ENCODE peak calls at places on chromosome 22, in nine cellular contexts. F is heart left ventricle, C is ovary, P is A549, V is transverse colon, R is suprapubic skin, D is tibial nerve, K is vagina, T is lower leg skin. Z is an unnamed sample.

GRCh38 chr22:21642584-21643448 is 714 bp downstream of the SDF2L1 start:
- DNase-seq in F (no peak), C (no peak), P (peak), V (peak), R (no peak), D (no peak), K (no peak), T (no peak), Z (no peak)

GRCh38 chr22:34390400-34390799 is 470.1 kb upstream of the LARGE1 start:
- DNase-seq in F (no peak), C (no peak), P (no peak), V (no peak), R (no peak), D (no peak), K (no peak), T (no peak), Z (no peak)

GRCh38 chr22:50175921-50176849 is 5.7 kb downstream of the PANX2 start:
- DNase-seq in F (no peak), C (no peak), P (no peak), V (no peak), R (peak), D (no peak), K (no peak), T (no peak), Z (no peak)

GRCh38 chr22:42695294-42695693 is 25.4 kb downstream of the A4GALT start:
- DNase-seq in F (no peak), C (no peak), P (no peak), V (no peak), R (no peak), D (no peak), K (no peak), T (no peak), Z (no peak)

GRCh38 chr22:23152238-23153114 is 7.2 kb downstream of the RAB36 start:
- DNase-seq in F (no peak), C (no peak), P (no peak), V (no peak), R (no peak), D (no peak), K (no peak), T (no peak), Z (no peak)

GRCh38 chr22:40714514-40714966 is 35.3 kb downstream of the MCHR1 start:
- DNase-seq in F (no peak), C (peak), P (peak), V (no peak), R (no peak), D (no peak), K (no peak), T (no peak), Z (no peak)

GRCh38 chr22:24026733-24027132 is 15.6 kb downstream of the CABIN1 start:
- DNase-seq in F (no peak), C (no peak), P (no peak), V (no peak), R (no peak), D (no peak), K (no peak), T (no peak), Z (no peak)

GRCh38 chr22:33477131-33478111 is 419.2 kb upstream of the SYN3 start:
- DNase-seq in F (no peak), C (no peak), P (no peak), V (no peak), R (no peak), D (no peak), K (no peak), T (no peak), Z (no peak)

GRCh38 chr22:45656577-45656976 is 15.1 kb upstream of the ATXN10 start:
- DNase-seq in F (no peak), C (no peak), P (no peak), V (no peak), R (no peak), D (no peak), K (no peak), T (no peak), Z (no peak)

GRCh38 chr22:44645531-44645930 is 56.5 kb upstream of the PRR5 start:
- DNase-seq in F (no peak), C (no peak), P (no peak), V (no peak), R (no peak), D (no peak), K (no peak), T (no peak), Z (no peak)

GRCh38 chr22:24601217-24602104 is 1.5 kb upstream of the GGT1 start:
- DNase-seq in F (peak), C (peak), P (peak), V (peak), R (peak), D (no peak), K (no peak), T (no peak), Z (no peak)

GRCh38 chr22:27370281-27370680 is 431.3 kb downstream of the MN1 start:
- DNase-seq in F (no peak), C (no peak), P (no peak), V (no peak), R (no peak), D (no peak), K (no peak), T (no peak), Z (no peak)

GRCh38 chr22:42676059-42676607 is 26.9 kb upstream of the CYB5R3 start:
- DNase-seq in F (no peak), C (no peak), P (no peak), V (no peak), R (no peak), D (no peak), K (no peak), T (no peak), Z (no peak)

GRCh38 chr22:34696557-34696956 is 369.4 kb upstream of the ISX start:
- DNase-seq in F (no peak), C (no peak), P (no peak), V (no peak), R (no peak), D (no peak), K (no peak), T (no peak), Z (no peak)

GRCh38 chr22:45263790-45264269 is 20.9 kb upstream of the UPK3A start:
- DNase-seq in F (peak), C (peak), P (peak), V (peak), R (no peak), D (peak), K (no peak), T (peak), Z (no peak)

GRCh38 chr22:17872491-17872890 is 98.2 kb upstream of the BID start:
- DNase-seq in F (no peak), C (no peak), P (no peak), V (no peak), R (no peak), D (no peak), K (no peak), T (no peak), Z (no peak)

DNA sequence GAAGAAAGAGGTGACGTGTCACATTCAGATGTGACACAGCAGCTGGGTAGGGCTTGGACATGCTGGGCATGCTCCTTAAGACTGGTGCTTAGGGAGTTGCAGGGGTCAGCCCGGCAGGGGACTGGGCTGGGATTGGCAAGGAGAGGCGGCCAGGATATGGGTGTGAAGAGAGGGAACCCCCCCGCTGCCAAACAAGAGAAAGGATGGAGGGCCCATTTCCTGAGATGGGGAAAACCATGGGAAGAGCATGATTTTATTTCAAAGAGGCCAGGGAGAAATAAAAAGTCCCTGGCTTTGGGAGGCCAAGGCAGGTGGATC is 5.3 kb downstream of the ATF4 start:
- DNase-seq in F (no peak), C (no peak), P (no peak), V (no peak), R (no peak), D (no peak), K (no peak), T (no peak), Z (no peak)
- TF ChIP-seq POLR2A in F (no peak), C (no peak), P (no peak), V (no peak), R (no peak), D (no peak), K (no peak), T (no peak), Z (no peak)

GRCh38 chr22:39316440-39317083 is 2.9 kb downstream of the RPL3 start:
- DNase-seq in F (peak), C (peak), P (peak), V (peak), R (peak), D (peak), K (no peak), T (peak), Z (peak)

GRCh38 chr22:39317084-39317755 is 2.2 kb downstream of the RPL3 start:
- DNase-seq in F (no peak), C (no peak), P (no peak), V (peak), R (no peak), D (no peak), K (no peak), T (no peak), Z (no peak)

GRCh38 chr22:39314251-39314971 is 5.0 kb downstream of the RPL3 start:
- DNase-seq in F (no peak), C (no peak), P (no peak), V (no peak), R (no peak), D (no peak), K (no peak), T (no peak), Z (no peak)

GRCh38 chr22:39313258-39314001 is 6.0 kb downstream of the RPL3 start:
- DNase-seq in F (no peak), C (no peak), P (no peak), V (no peak), R (no peak), D (no peak), K (no peak), T (no peak), Z (no peak)

DNA sequence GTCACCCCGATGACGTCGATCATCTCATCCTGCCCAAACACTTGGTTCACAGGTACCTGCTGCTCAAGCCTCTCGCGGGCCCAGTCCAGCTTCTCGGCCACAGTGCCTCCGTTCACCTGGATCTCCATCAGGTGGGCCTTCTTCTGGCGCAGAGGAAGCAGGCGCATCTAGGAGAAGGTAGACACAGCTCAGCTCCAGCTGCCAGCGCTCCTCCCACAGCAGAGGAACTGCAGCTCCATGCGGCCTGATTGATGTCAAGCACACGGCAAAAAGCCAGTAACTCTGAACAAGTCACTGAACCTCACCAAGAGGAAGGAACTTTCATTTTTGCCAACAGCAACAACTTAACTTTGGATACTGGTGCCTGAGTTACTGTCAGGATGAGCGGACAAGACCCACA is 4.0 kb downstream of the RPL3 start:
- DNase-seq in F (no peak), C (no peak), P (no peak), V (no peak), R (no peak), D (no peak), K (no peak), T (no peak), Z (no peak)
- TF ChIP-seq POLR2A in F (no peak), C (no peak), P (no peak), V (no peak), R (no peak), D (no peak), K (no peak), T (no peak), Z (no peak)

DNA sequence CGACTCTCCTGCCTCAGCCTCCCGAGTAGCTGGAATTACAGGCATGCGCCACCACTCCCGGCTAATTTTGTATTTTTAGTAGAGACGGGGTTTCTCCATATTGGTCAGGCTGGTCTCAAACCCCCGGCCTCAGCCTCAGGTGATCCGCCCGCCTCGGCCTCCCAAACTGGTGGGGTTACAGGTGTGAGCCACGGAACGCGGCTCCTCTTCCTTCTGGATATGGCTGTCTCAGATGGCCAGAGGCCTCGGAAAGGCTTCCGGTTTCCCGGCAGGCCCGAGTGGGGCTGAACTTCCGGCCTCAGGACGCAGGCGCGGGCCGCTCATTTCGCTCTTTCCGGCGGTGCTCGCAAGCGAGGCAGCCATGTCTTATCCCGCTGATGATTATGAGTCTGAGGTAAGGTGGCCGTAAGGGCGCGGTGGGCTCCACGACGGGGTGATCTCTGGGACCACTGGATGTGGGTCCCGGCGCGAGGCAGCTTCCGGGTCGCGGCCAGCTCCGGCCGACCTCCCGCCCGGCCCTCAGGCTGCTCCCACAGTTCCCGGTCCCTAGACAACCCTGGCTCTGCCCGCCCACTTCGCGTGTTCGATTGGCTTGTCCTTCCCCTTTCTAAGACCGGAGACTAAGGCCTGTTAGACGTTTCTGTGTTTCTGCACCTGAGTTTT is at the start of gene EIF3L:
- DNase-seq in F (peak), C (peak), P (peak), V (peak), R (peak), D (peak), K (peak), T (peak), Z (peak)
- TF ChIP-seq POLR2A in F (peak), C (peak), P (peak), V (peak), R (peak), D (peak), K (no peak), T (no peak), Z (peak)

GRCh38 chr22:38051261-38051660 is 5.9 kb upstream of the PICK1 start:
- DNase-seq in F (no peak), C (no peak), P (no peak), V (no peak), R (no peak), D (no peak), K (no peak), T (no peak), Z (no peak)

GRCh38 chr22:38062782-38063181 is 5.6 kb downstream of the PICK1 start:
- DNase-seq in F (no peak), C (no peak), P (no peak), V (peak), R (no peak), D (peak), K (no peak), T (no peak), Z (no peak)

GRCh38 chr22:38051900-38052862 is 5.0 kb upstream of the PICK1 start:
- DNase-seq in F (peak), C (peak), P (peak), V (peak), R (peak), D (peak), K (no peak), T (peak), Z (peak)

DNA sequence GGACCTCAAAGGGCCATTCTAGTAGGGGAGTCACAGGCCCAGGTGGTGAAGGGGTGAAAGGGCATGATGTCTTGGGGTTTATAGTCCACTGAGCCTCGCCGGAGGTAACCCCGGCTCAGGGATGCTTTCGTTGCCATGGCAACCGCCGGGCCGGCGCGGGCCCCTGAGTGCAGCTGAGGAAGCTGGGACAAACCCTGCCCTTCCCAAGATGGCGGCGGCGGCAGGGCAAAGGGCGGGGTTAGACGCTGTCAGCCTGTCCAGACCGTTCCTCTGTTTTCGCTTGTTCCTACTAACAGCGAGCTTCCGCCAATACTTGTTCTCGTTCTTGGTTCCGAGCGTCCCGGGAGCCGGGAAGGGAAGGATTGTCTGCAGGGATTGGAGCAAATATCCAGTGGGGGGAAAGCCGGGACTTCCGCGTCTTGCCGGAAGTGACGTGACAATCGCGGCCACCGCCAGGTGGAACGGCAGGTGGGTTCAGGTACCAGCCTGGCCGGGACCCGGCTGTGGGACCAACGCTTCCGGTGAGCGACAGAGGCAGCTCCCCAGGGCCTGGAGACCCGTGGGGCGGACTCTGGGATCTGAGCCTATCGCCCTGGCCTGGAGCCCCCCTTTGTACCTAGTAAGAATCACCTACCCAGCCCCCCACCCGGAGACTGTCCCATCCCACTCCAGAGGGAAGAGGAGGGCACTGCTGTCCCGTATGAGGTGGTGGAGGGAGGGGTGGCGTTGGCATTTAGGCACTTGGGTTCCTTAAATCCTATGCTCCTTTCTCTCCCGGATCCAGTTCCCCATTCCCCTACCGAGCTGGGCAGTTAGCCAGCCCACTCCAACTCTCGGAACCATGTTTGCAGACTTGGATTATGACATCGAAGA is at the start of gene PICK1:
- DNase-seq in F (peak), C (peak), P (peak), V (peak), R (peak), D (peak), K (no peak), T (peak), Z (peak)
- TF ChIP-seq POLR2A in F (no peak), C (peak), P (peak), V (peak), R (no peak), D (no peak), K (no peak), T (no peak), Z (peak)

DNA sequence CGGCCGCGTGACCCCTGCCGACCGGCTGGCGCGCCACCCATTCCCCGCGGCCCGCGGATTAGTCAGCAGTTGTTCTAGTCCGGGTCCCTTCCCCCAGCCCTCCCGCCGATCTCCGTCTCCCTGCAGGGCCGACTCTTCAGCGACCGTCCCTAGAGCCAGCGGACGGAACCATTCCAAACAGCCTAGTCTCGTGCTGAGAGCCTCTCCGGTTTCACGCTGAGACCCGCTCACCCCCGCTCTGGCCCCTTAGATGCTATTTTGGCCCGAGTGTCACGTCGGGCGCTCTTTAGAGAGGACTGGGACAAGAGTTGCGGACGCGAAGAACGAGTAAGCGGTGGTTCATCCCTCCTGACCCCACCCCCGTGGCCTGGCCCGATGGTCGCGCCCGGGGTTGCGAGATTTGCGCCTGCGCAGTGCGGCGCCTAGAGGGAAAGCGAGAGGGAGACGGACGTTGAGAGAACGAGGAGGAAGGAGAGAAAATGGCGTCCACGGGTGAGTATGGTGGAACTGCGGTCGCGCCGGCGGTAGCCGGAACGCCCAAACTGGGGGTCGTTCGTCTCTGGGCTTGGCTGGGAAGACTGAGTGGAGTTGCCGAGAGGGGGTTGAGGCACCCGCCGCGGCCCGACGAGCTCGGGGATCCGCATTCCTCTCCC is at the start of the genes EWSR1 and RHBDD3:
- DNase-seq in F (peak), C (peak), P (peak), V (peak), R (peak), D (peak), K (no peak), T (peak), Z (peak)
- TF ChIP-seq POLR2A in F (no peak), C (peak), P (peak), V (peak), R (peak), D (peak), K (no peak), T (no peak), Z (peak)

GRCh38 chr22:30881361-30882180 is 87.0 kb downstream of the MORC2 start:
- DNase-seq in F (peak), C (no peak), P (peak), V (no peak), R (no peak), D (no peak), K (no peak), T (no peak), Z (no peak)
- TF ChIP-seq POLR2A in F (no peak), C (no peak), P (no peak), V (no peak), R (no peak), D (no peak), K (no peak), T (no peak), Z (no peak)

Z was measured in H54.